ENCODE peak calls at places on chromosome 19, in five cellular contexts. P, R, E, Y and Q are unnamed samples.

GRCh38 chr19:56751078-56751489 is 79.5 kb upstream of the ZNF835 start:
- DNase-seq in P (no peak), Y (no peak), E (no peak), R (no peak), Q (no peak)

GRCh38 chr19:6489278-6490061 is 7.9 kb upstream of the DENND1C start:
- DNase-seq in E (no peak), R (no peak), Y (peak; percentile 15), P (no peak), Q (no peak)

GRCh38 chr19:5018224-5019015 is 49.5 kb downstream of the KDM4B start:
- DNase-seq in R (no peak), Y (no peak), P (no peak), E (no peak), Q (peak; percentile 31)

GRCh38 chr19:4089400-4089908 is 22.8 kb upstream of the ZBTB7A start:
- DNase-seq in P (no peak), R (no peak), Y (peak; percentile 55), E (no peak), Q (no peak)

GRCh38 chr19:17023805-17024204 is 2.8 kb downstream of the CPAMD8 start:
- DNase-seq in R (no peak), E (no peak), P (no peak), Y (no peak), Q (no peak)

GRCh38 chr19:4694211-4694987 is 24.3 kb upstream of the MYDGF start:
- DNase-seq in E (no peak), R (no peak), Y (no peak), P (peak; percentile 65), Q (peak; percentile 96)

GRCh38 chr19:40718774-40719391 is 2.0 kb downstream of the ITPKC start:
- DNase-seq in Y (peak; percentile 44), E (peak; percentile 74), P (peak; percentile 83), R (no peak), Q (peak; percentile 21)

GRCh38 chr19:13693933-13694332 is 70.4 kb upstream of the MRI1 start:
- DNase-seq in P (no peak), R (no peak), Y (no peak), E (no peak), Q (no peak)

GRCh38 chr19:38869836-38870607 is 8.1 kb downstream of the RINL start:
- DNase-seq in Y (peak; percentile 92), E (peak; percentile 90), P (peak; percentile 88), R (peak; percentile 92), Q (peak; percentile 18)

GRCh38 chr19:27738569-27739193 is 1474.3 kb downstream of the UQCRFS1 start:
- DNase-seq in Y (no peak), R (no peak), P (no peak), E (no peak), Q (no peak)

GRCh38 chr19:50377051-50377441 is 789 bp downstream of the NR1H2 start:
- DNase-seq in P (no peak), R (peak; percentile 32), E (no peak), Y (peak; percentile 59), Q (no peak)